ENCODE peak calls at places on chromosomes 13 and 19, in eight cellular contexts. N is activated naive CD8-positive, alpha-beta T cell treated with anti-CD3 and anti-CD28 coated beads for 36 hours; D is T-helper 2 cell; B is T-cell; F is stimulated activated CD4-positive, alpha-beta T cell treated with anti-CD3 and anti-CD28 coated beads, TNF-alpha, amount 100 ng/mL, for 24 hours; T is stimulated activated CD8-positive, alpha-beta memory T cell treated with anti-CD3 and anti-CD28 coated beads, Interleukin-2, amount 100 ng/mL, for 48 hours; O is NK-92 treated with Interleukin-12 subunit alpha and Interleukin-12 subunit beta, amount 100 ng/mL, for 24 hours; C is progenitor cell of endocrine pancreas. Q is an unnamed sample.

GRCh38 chr13:19685034-19685433 is 51.6 kb downstream of the MPHOSPH8 start:
- DNase-seq in T (no peak), B (no peak), D (no peak), N (no peak), O (no peak), C (no peak), F (no peak), Q (no peak)

GRCh38 chr19:49355890-49356289 is 6.3 kb downstream of the TEAD2 start:
- DNase-seq in F (no peak), T (no peak), N (no peak), C (no peak), B (no peak), O (no peak), D (no peak), Q (no peak)

GRCh38 chr19:45569619-45570421 is 14.8 kb downstream of the OPA3 start:
- DNase-seq in B (peak; percentile 9), T (peak; percentile 60), F (no peak), N (peak; percentile 62), D (no peak), O (peak; percentile 14), C (peak; percentile 32), Q (no peak)

GRCh38 chr19:49631610-49632192 is 8.2 kb downstream of the RRAS start:
- DNase-seq in F (no peak), C (no peak), N (no peak), T (no peak), D (no peak), O (no peak), B (no peak), Q (no peak)

GRCh38 chr19:54434862-54435174 is 14.2 kb upstream of the LENG8 start:
- DNase-seq in B (no peak), F (no peak), D (no peak), C (no peak), N (peak; percentile 23), T (no peak), O (no peak), Q (no peak)

GRCh38 chr19:55301459-55302331 is 17.9 kb downstream of the BRSK1 start:
- DNase-seq in O (peak; percentile 89), D (peak; percentile 90), T (peak; percentile 97), N (peak; percentile 93), F (peak; percentile 94), C (peak; percentile 86), B (peak; percentile 80), Q (peak; percentile 58)

GRCh38 chr13:75861786-75862185 is 225.7 kb downstream of the LMO7 start:
- DNase-seq in O (no peak), D (no peak), T (no peak), B (no peak), F (no peak), C (no peak), N (no peak), Q (no peak)

GRCh38 chr13:21511841-21512240 is 52.7 kb upstream of the ZDHHC20 start:
- DNase-seq in D (no peak), T (no peak), F (no peak), C (no peak), N (no peak), B (no peak), O (no peak), Q (no peak)

GRCh38 chr13:49551245-49551644 is 34.1 kb downstream of the RCBTB1 start:
- DNase-seq in F (no peak), B (no peak), C (no peak), N (no peak), T (no peak), D (no peak), O (no peak), Q (no peak)

Q was measured in NCI-H774.